ENCODE peak calls at places on chromosome 13, in nine cellular contexts. One of them, this sample, is unnamed.

GRCh38 chr13:45194081-45194939 is 6.5 kb downstream of the KCTD4 start:
- DNase-seq in HTR-8/SVneo: no peak
- DNase-seq in stimulated activated CD4-positive, alpha-beta T cell treated with anti-CD3 and anti-CD28 coated beads, Interleukin-4, amount 100 ng/mL, for 1 hour: no peak
- DNase-seq in T-cell: no peak
- DNase-seq in pancreas: no peak
- DNase-seq in OCI-M1: peak; percentile 15
- DNase-seq in posterior cingulate gyrus: peak; percentile 94
- DNase-seq in stimulated activated CD8-positive, alpha-beta memory T cell treated with anti-CD3 and anti-CD28 coated beads, Interleukin-7, amount 100 ng/mL, for 1 hour: no peak
- DNase-seq in AG09319: peak; percentile 31
- DNase-seq in this sample: no peak

GRCh38 chr13:83190020-83190419 is 692.3 kb downstream of the SLITRK1 start:
- DNase-seq in OCI-M1: peak; percentile 72
- DNase-seq in stimulated activated CD4-positive, alpha-beta T cell treated with anti-CD3 and anti-CD28 coated beads, Interleukin-4, amount 100 ng/mL, for 1 hour: no peak
- DNase-seq in HTR-8/SVneo: no peak
- DNase-seq in stimulated activated CD8-positive, alpha-beta memory T cell treated with anti-CD3 and anti-CD28 coated beads, Interleukin-7, amount 100 ng/mL, for 1 hour: no peak
- DNase-seq in AG09319: no peak
- DNase-seq in posterior cingulate gyrus: no peak
- DNase-seq in pancreas: no peak
- DNase-seq in T-cell: no peak
- DNase-seq in this sample: no peak

GRCh38 chr13:75326173-75327131 is 155.5 kb downstream of the TBC1D4 start:
- DNase-seq in stimulated activated CD8-positive, alpha-beta memory T cell treated with anti-CD3 and anti-CD28 coated beads, Interleukin-7, amount 100 ng/mL, for 1 hour: no peak
- DNase-seq in posterior cingulate gyrus: no peak
- DNase-seq in AG09319: no peak
- DNase-seq in stimulated activated CD4-positive, alpha-beta T cell treated with anti-CD3 and anti-CD28 coated beads, Interleukin-4, amount 100 ng/mL, for 1 hour: peak; percentile 57
- DNase-seq in T-cell: peak; percentile 22
- DNase-seq in OCI-M1: peak; percentile 92
- DNase-seq in HTR-8/SVneo: peak; percentile 34
- DNase-seq in pancreas: no peak
- DNase-seq in this sample: no peak

GRCh38 chr13:105406551-105406950 is 1128.9 kb downstream of the EFNB2 start:
- DNase-seq in posterior cingulate gyrus: no peak
- DNase-seq in AG09319: no peak
- DNase-seq in HTR-8/SVneo: no peak
- DNase-seq in T-cell: no peak
- DNase-seq in stimulated activated CD4-positive, alpha-beta T cell treated with anti-CD3 and anti-CD28 coated beads, Interleukin-4, amount 100 ng/mL, for 1 hour: no peak
- DNase-seq in pancreas: no peak
- DNase-seq in OCI-M1: no peak
- DNase-seq in stimulated activated CD8-positive, alpha-beta memory T cell treated with anti-CD3 and anti-CD28 coated beads, Interleukin-7, amount 100 ng/mL, for 1 hour: no peak
- DNase-seq in this sample: no peak

GRCh38 chr13:89925107-89925506 is 1422.4 kb upstream of the MIR17HG start:
- DNase-seq in stimulated activated CD4-positive, alpha-beta T cell treated with anti-CD3 and anti-CD28 coated beads, Interleukin-4, amount 100 ng/mL, for 1 hour: no peak
- DNase-seq in AG09319: no peak
- DNase-seq in posterior cingulate gyrus: no peak
- DNase-seq in HTR-8/SVneo: peak; percentile 9
- DNase-seq in T-cell: no peak
- DNase-seq in OCI-M1: peak; percentile 63
- DNase-seq in pancreas: no peak
- DNase-seq in stimulated activated CD8-positive, alpha-beta memory T cell treated with anti-CD3 and anti-CD28 coated beads, Interleukin-7, amount 100 ng/mL, for 1 hour: no peak
- DNase-seq in this sample: no peak

GRCh38 chr13:113653264-113654174 is 4.5 kb downstream of the ATP4B start:
- DNase-seq in pancreas: no peak
- DNase-seq in T-cell: no peak
- DNase-seq in stimulated activated CD8-positive, alpha-beta memory T cell treated with anti-CD3 and anti-CD28 coated beads, Interleukin-7, amount 100 ng/mL, for 1 hour: no peak
- DNase-seq in HTR-8/SVneo: no peak
- DNase-seq in posterior cingulate gyrus: no peak
- DNase-seq in OCI-M1: no peak
- DNase-seq in AG09319: no peak
- DNase-seq in stimulated activated CD4-positive, alpha-beta T cell treated with anti-CD3 and anti-CD28 coated beads, Interleukin-4, amount 100 ng/mL, for 1 hour: no peak
- DNase-seq in this sample: no peak

GRCh38 chr13:50200988-50201387 is 185.7 kb downstream of the KCNRG start:
- DNase-seq in HTR-8/SVneo: no peak
- DNase-seq in stimulated activated CD8-positive, alpha-beta memory T cell treated with anti-CD3 and anti-CD28 coated beads, Interleukin-7, amount 100 ng/mL, for 1 hour: no peak
- DNase-seq in stimulated activated CD4-positive, alpha-beta T cell treated with anti-CD3 and anti-CD28 coated beads, Interleukin-4, amount 100 ng/mL, for 1 hour: no peak
- DNase-seq in T-cell: no peak
- DNase-seq in posterior cingulate gyrus: no peak
- DNase-seq in OCI-M1: no peak
- DNase-seq in pancreas: no peak
- DNase-seq in AG09319: no peak
- DNase-seq in this sample: no peak

GRCh38 chr13:30453727-30454126 is 12.0 kb downstream of the HMGB1 start:
- DNase-seq in stimulated activated CD8-positive, alpha-beta memory T cell treated with anti-CD3 and anti-CD28 coated beads, Interleukin-7, amount 100 ng/mL, for 1 hour: no peak
- DNase-seq in stimulated activated CD4-positive, alpha-beta T cell treated with anti-CD3 and anti-CD28 coated beads, Interleukin-4, amount 100 ng/mL, for 1 hour: no peak
- DNase-seq in OCI-M1: peak; percentile 18
- DNase-seq in AG09319: no peak
- DNase-seq in T-cell: no peak
- DNase-seq in HTR-8/SVneo: no peak
- DNase-seq in pancreas: no peak
- DNase-seq in posterior cingulate gyrus: no peak
- DNase-seq in this sample: no peak

GRCh38 chr13:109301276-109301675 is 485.1 kb downstream of the IRS2 start:
- DNase-seq in stimulated activated CD8-positive, alpha-beta memory T cell treated with anti-CD3 and anti-CD28 coated beads, Interleukin-7, amount 100 ng/mL, for 1 hour: no peak
- DNase-seq in stimulated activated CD4-positive, alpha-beta T cell treated with anti-CD3 and anti-CD28 coated beads, Interleukin-4, amount 100 ng/mL, for 1 hour: no peak
- DNase-seq in pancreas: no peak
- DNase-seq in HTR-8/SVneo: no peak
- DNase-seq in posterior cingulate gyrus: no peak
- DNase-seq in OCI-M1: no peak
- DNase-seq in AG09319: no peak
- DNase-seq in T-cell: no peak
- DNase-seq in this sample: no peak

GRCh38 chr13:33403807-33404362 is 118.3 kb upstream of the STARD13 start:
- DNase-seq in stimulated activated CD4-positive, alpha-beta T cell treated with anti-CD3 and anti-CD28 coated beads, Interleukin-4, amount 100 ng/mL, for 1 hour: no peak
- DNase-seq in stimulated activated CD8-positive, alpha-beta memory T cell treated with anti-CD3 and anti-CD28 coated beads, Interleukin-7, amount 100 ng/mL, for 1 hour: no peak
- DNase-seq in OCI-M1: no peak
- DNase-seq in pancreas: no peak
- DNase-seq in T-cell: no peak
- DNase-seq in HTR-8/SVneo: no peak
- DNase-seq in posterior cingulate gyrus: no peak
- DNase-seq in AG09319: no peak
- DNase-seq in this sample: no peak

GRCh38 chr13:74210693-74211393 is 76.6 kb upstream of the KLF12 start:
- DNase-seq in posterior cingulate gyrus: no peak
- DNase-seq in OCI-M1: peak; percentile 27
- DNase-seq in stimulated activated CD8-positive, alpha-beta memory T cell treated with anti-CD3 and anti-CD28 coated beads, Interleukin-7, amount 100 ng/mL, for 1 hour: no peak
- DNase-seq in pancreas: no peak
- DNase-seq in AG09319: peak; percentile 84
- DNase-seq in HTR-8/SVneo: no peak
- DNase-seq in T-cell: no peak
- DNase-seq in stimulated activated CD4-positive, alpha-beta T cell treated with anti-CD3 and anti-CD28 coated beads, Interleukin-4, amount 100 ng/mL, for 1 hour: no peak
- DNase-seq in this sample: no peak

GRCh38 chr13:30577381-30577780 is 40.3 kb upstream of the USPL1 start:
- DNase-seq in stimulated activated CD8-positive, alpha-beta memory T cell treated with anti-CD3 and anti-CD28 coated beads, Interleukin-7, amount 100 ng/mL, for 1 hour: peak; percentile 9
- DNase-seq in OCI-M1: peak; percentile 69
- DNase-seq in stimulated activated CD4-positive, alpha-beta T cell treated with anti-CD3 and anti-CD28 coated beads, Interleukin-4, amount 100 ng/mL, for 1 hour: peak; percentile 6
- DNase-seq in posterior cingulate gyrus: no peak
- DNase-seq in AG09319: peak; percentile 60
- DNase-seq in HTR-8/SVneo: peak; percentile 57
- DNase-seq in pancreas: no peak
- DNase-seq in T-cell: no peak
- DNase-seq in this sample: peak; percentile 48

GRCh38 chr13:51697181-51697580 is 106.8 kb downstream of the DHRS12 start:
- DNase-seq in OCI-M1: no peak
- DNase-seq in AG09319: no peak
- DNase-seq in HTR-8/SVneo: no peak
- DNase-seq in stimulated activated CD4-positive, alpha-beta T cell treated with anti-CD3 and anti-CD28 coated beads, Interleukin-4, amount 100 ng/mL, for 1 hour: no peak
- DNase-seq in stimulated activated CD8-positive, alpha-beta memory T cell treated with anti-CD3 and anti-CD28 coated beads, Interleukin-7, amount 100 ng/mL, for 1 hour: no peak
- DNase-seq in T-cell: no peak
- DNase-seq in pancreas: no peak
- DNase-seq in posterior cingulate gyrus: no peak
- DNase-seq in this sample: no peak

GRCh38 chr13:76965759-76966421 is 17.6 kb downstream of the ACOD1 start:
- DNase-seq in stimulated activated CD8-positive, alpha-beta memory T cell treated with anti-CD3 and anti-CD28 coated beads, Interleukin-7, amount 100 ng/mL, for 1 hour: no peak
- DNase-seq in T-cell: no peak
- DNase-seq in posterior cingulate gyrus: no peak
- DNase-seq in HTR-8/SVneo: no peak
- DNase-seq in AG09319: peak; percentile 75
- DNase-seq in stimulated activated CD4-positive, alpha-beta T cell treated with anti-CD3 and anti-CD28 coated beads, Interleukin-4, amount 100 ng/mL, for 1 hour: no peak
- DNase-seq in OCI-M1: no peak
- DNase-seq in pancreas: no peak
- DNase-seq in this sample: peak; percentile 62

GRCh38 chr13:41716236-41716635 is 244.7 kb downstream of the VWA8 start:
- DNase-seq in posterior cingulate gyrus: no peak
- DNase-seq in OCI-M1: no peak
- DNase-seq in T-cell: no peak
- DNase-seq in stimulated activated CD4-positive, alpha-beta T cell treated with anti-CD3 and anti-CD28 coated beads, Interleukin-4, amount 100 ng/mL, for 1 hour: no peak
- DNase-seq in HTR-8/SVneo: no peak
- DNase-seq in pancreas: no peak
- DNase-seq in stimulated activated CD8-positive, alpha-beta memory T cell treated with anti-CD3 and anti-CD28 coated beads, Interleukin-7, amount 100 ng/mL, for 1 hour: no peak
- DNase-seq in AG09319: no peak
- DNase-seq in this sample: no peak

GRCh38 chr13:27425918-27426630 is 1.7 kb downstream of the GTF3A start:
- DNase-seq in pancreas: no peak
- DNase-seq in posterior cingulate gyrus: peak; percentile 87
- DNase-seq in AG09319: no peak
- DNase-seq in stimulated activated CD8-positive, alpha-beta memory T cell treated with anti-CD3 and anti-CD28 coated beads, Interleukin-7, amount 100 ng/mL, for 1 hour: no peak
- DNase-seq in OCI-M1: peak; percentile 88
- DNase-seq in T-cell: peak; percentile 58
- DNase-seq in HTR-8/SVneo: peak; percentile 48
- DNase-seq in stimulated activated CD4-positive, alpha-beta T cell treated with anti-CD3 and anti-CD28 coated beads, Interleukin-4, amount 100 ng/mL, for 1 hour: peak; percentile 60
- DNase-seq in this sample: peak; percentile 68

GRCh38 chr13:43301341-43301969 is 278.1 kb downstream of the DNAJC15 start:
- DNase-seq in T-cell: no peak
- DNase-seq in stimulated activated CD8-positive, alpha-beta memory T cell treated with anti-CD3 and anti-CD28 coated beads, Interleukin-7, amount 100 ng/mL, for 1 hour: no peak
- DNase-seq in HTR-8/SVneo: no peak
- DNase-seq in OCI-M1: no peak
- DNase-seq in AG09319: no peak
- DNase-seq in posterior cingulate gyrus: no peak
- DNase-seq in pancreas: no peak
- DNase-seq in stimulated activated CD4-positive, alpha-beta T cell treated with anti-CD3 and anti-CD28 coated beads, Interleukin-4, amount 100 ng/mL, for 1 hour: no peak
- DNase-seq in this sample: no peak

GRCh38 chr13:67416047-67416925 is 186.2 kb upstream of the PCDH9 start:
- DNase-seq in AG09319: no peak
- DNase-seq in stimulated activated CD4-positive, alpha-beta T cell treated with anti-CD3 and anti-CD28 coated beads, Interleukin-4, amount 100 ng/mL, for 1 hour: no peak
- DNase-seq in pancreas: peak; percentile 29
- DNase-seq in stimulated activated CD8-positive, alpha-beta memory T cell treated with anti-CD3 and anti-CD28 coated beads, Interleukin-7, amount 100 ng/mL, for 1 hour: no peak
- DNase-seq in T-cell: no peak
- DNase-seq in HTR-8/SVneo: peak; percentile 4
- DNase-seq in posterior cingulate gyrus: peak; percentile 74
- DNase-seq in OCI-M1: peak; percentile 71
- DNase-seq in this sample: no peak